ENCODE peak calls at places on chromosome X, in six cellular contexts. Y is brain microvascular endothelial cell, S is lower leg skin, G is memory B cell, X is posterior cingulate gyrus, B is pancreas. R is an unnamed sample.

GRCh38 chrX:19991350-19991718 is 473 bp upstream of the BCLAF3 start:
- DNase-seq in Y (no peak), X (no peak), G (no peak), S (no peak), B (no peak), R (no peak)

GRCh38 chrX:14916017-14916674 is 42.9 kb downstream of the MOSPD2 start:
- DNase-seq in Y (peak; percentile 66), G (no peak), S (no peak), B (no peak), X (no peak), R (no peak)

GRCh38 chrX:154444001-154444754 is at the start of gene FAM50A:
- DNase-seq in X (peak; percentile 81), Y (peak; percentile 26), G (peak; percentile 63), S (peak; percentile 96), B (peak; percentile 86), R (no peak)

GRCh38 chrX:131816551-131817136 is 206.5 kb upstream of the STK26 start:
- DNase-seq in G (peak; percentile 89), X (peak; percentile 42), B (no peak), S (peak; percentile 92), Y (peak; percentile 65), R (peak; percentile 52)

GRCh38 chrX:123961268-123962005 is at the start of gene STAG2:
- DNase-seq in B (peak; percentile 73), G (peak; percentile 47), S (peak; percentile 94), X (peak; percentile 69), Y (peak; percentile 74), R (peak; percentile 86)

GRCh38 chrX:98405376-98405775 is 1521.7 kb downstream of the RPA4 start:
- DNase-seq in G (no peak), X (no peak), B (no peak), S (no peak), Y (no peak), R (no peak)

GRCh38 chrX:68843992-68844391 is 15.2 kb downstream of the EFNB1 start:
- DNase-seq in G (no peak), B (no peak), S (no peak), Y (no peak), X (no peak), R (no peak)

GRCh38 chrX:118637997-118638396 is 89.4 kb upstream of the IL13RA1 start:
- DNase-seq in B (no peak), G (no peak), S (no peak), Y (no peak), X (no peak), R (no peak)

GRCh38 chrX:129678176-129678880 is 23.6 kb upstream of the APLN start:
- DNase-seq in Y (no peak), G (peak; percentile 43), X (peak; percentile 64), S (no peak), B (peak; percentile 80), R (peak; percentile 58)

GRCh38 chrX:119266364-119266995 is 30.4 kb downstream of the PGRMC1 start:
- DNase-seq in Y (peak; percentile 8), S (no peak), G (no peak), B (no peak), X (peak; percentile 39), R (no peak)

GRCh38 chrX:41468647-41469323 is 21.6 kb downstream of the NYX start:
- DNase-seq in X (no peak), Y (no peak), B (peak; percentile 21), S (peak; percentile 68), G (no peak), R (no peak)

GRCh38 chrX:27633328-27633727 is 43.2 kb downstream of the DCAF8L2 start:
- DNase-seq in X (no peak), G (no peak), S (no peak), Y (no peak), B (no peak), R (no peak)

GRCh38 chrX:86806786-86807185 is 658.5 kb downstream of the DACH2 start:
- DNase-seq in X (no peak), G (no peak), Y (peak; percentile 2), S (no peak), B (no peak), R (no peak)

GRCh38 chrX:47562615-47563243 is 1.7 kb downstream of the ARAF start:
- DNase-seq in Y (no peak), S (no peak), B (no peak), X (no peak), G (no peak), R (no peak)

GRCh38 chrX:19702856-19703255 is 184.5 kb downstream of the SH3KBP1 start:
- DNase-seq in G (no peak), B (no peak), X (no peak), Y (no peak), S (no peak), R (no peak)

GRCh38 chrX:11329016-11329415 is 35.8 kb downstream of the AMELX start:
- DNase-seq in X (no peak), G (no peak), B (no peak), S (no peak), Y (no peak), R (peak; percentile 21)

GRCh38 chrX:100946521-100946920 is 17.8 kb upstream of the XKRX start:
- DNase-seq in X (no peak), S (no peak), B (no peak), Y (no peak), G (no peak), R (no peak)

GRCh38 chrX:41512394-41512793 is 65.3 kb downstream of the NYX start:
- DNase-seq in X (no peak), S (no peak), B (no peak), Y (no peak), G (no peak), R (no peak)

GRCh38 chrX:39853417-39853816 is 244.3 kb downstream of the BCOR start:
- DNase-seq in Y (no peak), G (no peak), X (no peak), S (no peak), B (no peak), R (no peak)

GRCh38 chrX:101617211-101618191 is at the start of gene ARMCX6:
- DNase-seq in Y (peak; percentile 60), S (peak; percentile 93), X (peak; percentile 77), G (peak; percentile 49), B (peak; percentile 75), R (peak; percentile 76)

GRCh38 chrX:2252331-2253065 is 248.3 kb downstream of the DHRSX start:
- DNase-seq in B (no peak), G (no peak), X (no peak), Y (no peak), S (no peak), R (no peak)

GRCh38 chrX:41491267-41492004 is 44.3 kb downstream of the NYX start:
- DNase-seq in X (no peak), G (no peak), Y (peak; percentile 71), S (no peak), B (no peak), R (no peak)

GRCh38 chrX:133215747-133216146 is 2.4 kb downstream of the TFDP3 start:
- DNase-seq in Y (peak; percentile 7), G (no peak), B (no peak), S (no peak), X (no peak), R (no peak)

GRCh38 chrX:40531056-40531826 is 49.5 kb upstream of the ATP6AP2 start:
- DNase-seq in S (no peak), G (no peak), Y (no peak), B (no peak), X (no peak), R (no peak)

GRCh38 chrX:39716401-39716800 is 381.4 kb downstream of the BCOR start:
- DNase-seq in G (no peak), Y (no peak), S (peak; percentile 42), B (no peak), X (no peak), R (no peak)

GRCh38 chrX:131746491-131746968 is 202.7 kb downstream of the OR13H1 start:
- DNase-seq in B (peak; percentile 82), Y (peak; percentile 67), S (peak; percentile 95), G (peak; percentile 72), X (no peak), R (no peak)

GRCh38 chrX:12722314-12722713 is 68.9 kb upstream of the PRPS2 start:
- DNase-seq in B (no peak), Y (no peak), S (no peak), G (no peak), X (no peak), R (no peak)

GRCh38 chrX:73069365-73070035 is 9.8 kb downstream of the PABPC1L2A start:
- DNase-seq in S (no peak), B (peak; percentile 46), G (no peak), X (no peak), Y (no peak), R (no peak)

R was measured in putamen.